ENCODE peak calls at places on chromosomes 1 and 21, in ten cellular contexts. W, H, D, I, F, Y, L, S, B and V are unnamed samples.

GRCh38 chr1:50427818-50428779 is 4.9 kb upstream of the DMRTA2 start:
- DNase-seq in W (no peak), H (no peak), D (no peak), I (no peak), F (no peak), Y (no peak), L (no peak), S (no peak), B (no peak), V (no peak)

GRCh38 chr21:38448619-38449186 is 49.6 kb downstream of the ERG start:
- DNase-seq in W (peak), H (no peak), D (no peak), I (no peak), F (no peak), Y (peak), L (no peak), S (no peak), B (no peak), V (no peak)

GRCh38 chr1:195394567-195394966 is 1213.7 kb downstream of the KCNT2 start:
- DNase-seq in W (no peak), H (peak), D (no peak), I (no peak), F (no peak), Y (no peak), L (no peak), S (no peak), B (no peak), V (no peak)

GRCh38 chr21:40074710-40075109 is 207.5 kb downstream of the PCP4 start:
- DNase-seq in W (no peak), H (no peak), D (no peak), I (no peak), F (no peak), Y (no peak), L (no peak), S (no peak), B (no peak), V (no peak)

GRCh38 chr1:174788981-174789380 is 210.8 kb upstream of the CACYBP start:
- DNase-seq in W (peak), H (peak), D (no peak), I (no peak), F (no peak), Y (no peak), L (peak), S (no peak), B (no peak), V (no peak)

GRCh38 chr1:172320723-172321122 is 99.8 kb upstream of the C1orf105 start:
- DNase-seq in W (no peak), H (peak), D (no peak), I (no peak), F (no peak), Y (peak), L (no peak), S (no peak), B (no peak), V (no peak)

GRCh38 chr1:192578144-192578909 is 2.8 kb downstream of the RGS1 start:
- DNase-seq in W (no peak), H (no peak), D (no peak), I (no peak), F (no peak), Y (no peak), L (no peak), S (no peak), B (no peak), V (no peak)

GRCh38 chr1:14255231-14255630 is 343.3 kb upstream of the KAZN start:
- DNase-seq in W (no peak), H (no peak), D (no peak), I (no peak), F (no peak), Y (no peak), L (no peak), S (no peak), B (no peak), V (no peak)

GRCh38 chr1:204139952-204140351 is 11.9 kb downstream of the ETNK2 start:
- DNase-seq in W (no peak), H (no peak), D (no peak), I (no peak), F (no peak), Y (no peak), L (no peak), S (no peak), B (no peak), V (no peak)

GRCh38 chr1:67579623-67580394 is 105.2 kb upstream of the GADD45A start:
- DNase-seq in W (no peak), H (no peak), D (no peak), I (no peak), F (no peak), Y (no peak), L (no peak), S (no peak), B (no peak), V (no peak)

GRCh38 chr1:244050835-244051444 is at the start of gene ZBTB18:
- DNase-seq in W (peak), H (peak), D (no peak), I (no peak), F (no peak), Y (peak), L (no peak), S (peak), B (no peak), V (no peak)

GRCh38 chr1:41673806-41674205 is 189.3 kb upstream of the EDN2 start:
- DNase-seq in W (no peak), H (peak), D (no peak), I (no peak), F (no peak), Y (no peak), L (no peak), S (peak), B (no peak), V (no peak)

GRCh38 chr1:7623886-7624285 is 147.2 kb upstream of the VAMP3 start:
- DNase-seq in W (no peak), H (no peak), D (no peak), I (no peak), F (no peak), Y (no peak), L (no peak), S (no peak), B (no peak), V (no peak)

GRCh38 chr1:169087876-169088275 is 18.6 kb upstream of the ATP1B1 start:
- DNase-seq in W (no peak), H (no peak), D (no peak), I (no peak), F (no peak), Y (no peak), L (no peak), S (no peak), B (no peak), V (no peak)

GRCh38 chr1:44661786-44662682 is 12.2 kb downstream of the TMEM53 start:
- DNase-seq in W (no peak), H (no peak), D (no peak), I (no peak), F (no peak), Y (no peak), L (no peak), S (no peak), B (no peak), V (no peak)

GRCh38 chr1:37471345-37472231 is 2.8 kb upstream of the ZC3H12A start:
- DNase-seq in W (peak), H (peak), D (peak), I (peak), F (peak), Y (peak), L (peak), S (peak), B (peak), V (no peak)

GRCh38 chr1:245463392-245464165 is 308.8 kb downstream of the KIF26B start:
- DNase-seq in W (no peak), H (no peak), D (no peak), I (no peak), F (peak), Y (no peak), L (no peak), S (no peak), B (no peak), V (no peak)

GRCh38 chr1:61334718-61335589 is 252.6 kb downstream of the NFIA start:
- DNase-seq in W (no peak), H (no peak), D (no peak), I (peak), F (no peak), Y (no peak), L (peak), S (peak), B (peak), V (no peak)

GRCh38 chr1:207845109-207845508 is 65.8 kb downstream of the CD34 start:
- DNase-seq in W (no peak), H (no peak), D (no peak), I (no peak), F (no peak), Y (no peak), L (no peak), S (peak), B (no peak), V (no peak)

GRCh38 chr1:222914861-222915632 is 100.2 kb downstream of the DISP1 start:
- DNase-seq in W (no peak), H (peak), D (peak), I (no peak), F (no peak), Y (peak), L (no peak), S (no peak), B (no peak), V (no peak)

GRCh38 chr1:184637664-184638063 is 117.0 kb downstream of the EDEM3 start:
- DNase-seq in W (peak), H (no peak), D (no peak), I (no peak), F (no peak), Y (no peak), L (no peak), S (no peak), B (no peak), V (no peak)

GRCh38 chr1:79295967-79296366 is 289.4 kb upstream of the ADGRL4 start:
- DNase-seq in W (no peak), H (peak), D (no peak), I (no peak), F (no peak), Y (no peak), L (no peak), S (no peak), B (no peak), V (no peak)

GRCh38 chr21:29228306-29228705 is 70.4 kb upstream of the BACH1 start:
- DNase-seq in W (peak), H (no peak), D (no peak), I (no peak), F (no peak), Y (no peak), L (no peak), S (no peak), B (no peak), V (no peak)

GRCh38 chr1:215887618-215888017 is 320.5 kb downstream of the KCTD3 start:
- DNase-seq in W (no peak), H (peak), D (no peak), I (no peak), F (no peak), Y (no peak), L (no peak), S (no peak), B (no peak), V (no peak)

GRCh38 chr1:154749078-154749760 is 120.9 kb downstream of the KCNN3 start:
- DNase-seq in W (peak), H (peak), D (peak), I (no peak), F (no peak), Y (peak), L (no peak), S (no peak), B (no peak), V (no peak)

GRCh38 chr1:15168479-15168878 is 14.9 kb downstream of the TMEM51 start:
- DNase-seq in W (no peak), H (peak), D (peak), I (no peak), F (no peak), Y (peak), L (no peak), S (no peak), B (no peak), V (no peak)

GRCh38 chr21:41520560-41521442 is 12.8 kb upstream of the TMPRSS2 start:
- DNase-seq in W (no peak), H (no peak), D (no peak), I (peak), F (no peak), Y (no peak), L (no peak), S (peak), B (no peak), V (no peak)

GRCh38 chr21:35342440-35342839 is 293.3 kb upstream of the RUNX1 start:
- DNase-seq in W (peak), H (no peak), D (no peak), I (no peak), F (no peak), Y (no peak), L (no peak), S (no peak), B (no peak), V (no peak)

GRCh38 chr1:82838066-82838465 is 1037.3 kb downstream of the ADGRL2 start:
- DNase-seq in W (no peak), H (no peak), D (no peak), I (no peak), F (no peak), Y (peak), L (no peak), S (no peak), B (no peak), V (no peak)

GRCh38 chr1:118902299-118903270 is 85.6 kb downstream of the TBX15 start:
- DNase-seq in W (no peak), H (no peak), D (no peak), I (no peak), F (no peak), Y (no peak), L (no peak), S (no peak), B (no peak), V (no peak)

GRCh38 chr1:221234821-221235220 is 355.6 kb downstream of the HLX start:
- DNase-seq in W (no peak), H (peak), D (no peak), I (no peak), F (no peak), Y (no peak), L (no peak), S (no peak), B (no peak), V (no peak)

GRCh38 chr1:24825174-24825573 is 79.9 kb downstream of the CLIC4 start:
- DNase-seq in W (no peak), H (no peak), D (no peak), I (no peak), F (peak), Y (no peak), L (no peak), S (no peak), B (no peak), V (no peak)

GRCh38 chr1:217311766-217312165 is 319.1 kb downstream of the GPATCH2 start:
- DNase-seq in W (peak), H (peak), D (peak), I (no peak), F (no peak), Y (no peak), L (no peak), S (no peak), B (no peak), V (no peak)

GRCh38 chr21:33751533-33751932 is 109.2 kb downstream of the ITSN1 start:
- DNase-seq in W (no peak), H (no peak), D (no peak), I (no peak), F (no peak), Y (no peak), L (no peak), S (no peak), B (no peak), V (no peak)

GRCh38 chr1:29708381-29708780 is 472.1 kb downstream of the PTPRU start:
- DNase-seq in W (no peak), H (peak), D (peak), I (no peak), F (no peak), Y (peak), L (no peak), S (no peak), B (no peak), V (no peak)

GRCh38 chr1:246329900-246330299 is 177.2 kb downstream of the SMYD3 start:
- DNase-seq in W (no peak), H (no peak), D (no peak), I (no peak), F (no peak), Y (no peak), L (no peak), S (no peak), B (no peak), V (no peak)

DNA sequence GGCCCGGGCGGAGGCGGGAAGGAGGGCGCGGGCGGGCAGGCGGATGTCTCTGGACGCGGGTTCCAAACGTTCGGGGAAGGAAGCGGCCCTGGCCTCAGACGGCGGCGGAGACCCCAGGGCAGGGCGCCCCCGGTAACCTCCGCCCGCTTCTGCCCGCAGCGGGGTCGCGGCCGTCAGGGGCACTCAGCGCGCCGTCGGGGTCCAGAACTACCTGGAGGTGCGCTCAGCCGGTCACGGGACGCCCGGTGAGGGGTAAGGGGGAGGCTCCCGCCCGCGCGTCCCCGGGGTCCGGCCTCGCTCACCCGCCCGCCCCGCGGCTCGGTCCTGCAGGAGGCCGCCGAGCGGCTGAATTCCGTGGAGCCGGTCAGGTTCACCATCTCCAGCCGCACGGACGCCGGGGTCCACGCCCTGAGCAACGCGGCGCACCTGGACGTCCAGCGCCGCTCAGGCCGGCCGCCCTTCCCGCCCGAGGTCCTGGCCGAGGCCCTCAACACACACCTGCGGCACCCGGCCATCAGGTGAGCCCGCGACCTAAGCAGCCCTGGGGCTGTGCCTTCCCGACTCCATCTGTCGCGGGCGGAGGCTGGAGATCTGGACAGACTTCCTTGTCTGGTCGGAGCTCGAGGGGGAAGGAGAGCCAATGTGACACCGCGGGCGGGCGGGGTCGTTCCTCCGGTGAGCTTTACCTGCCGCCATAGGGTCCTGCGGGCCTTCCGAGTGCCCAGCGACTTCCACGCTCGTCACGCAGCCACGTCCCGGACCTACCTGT is 543 bp downstream of the PUSL1 start:
- DNase-seq in W (peak), H (no peak), D (no peak), I (no peak), F (no peak), Y (peak), L (no peak), S (no peak), B (no peak), V (no peak)
- TF ChIP-seq POLR2A in W (no peak), H (peak), D (no peak), I (no peak), F (no peak), Y (no peak), L (no peak), S (no peak), B (no peak), V (no peak)

DNA sequence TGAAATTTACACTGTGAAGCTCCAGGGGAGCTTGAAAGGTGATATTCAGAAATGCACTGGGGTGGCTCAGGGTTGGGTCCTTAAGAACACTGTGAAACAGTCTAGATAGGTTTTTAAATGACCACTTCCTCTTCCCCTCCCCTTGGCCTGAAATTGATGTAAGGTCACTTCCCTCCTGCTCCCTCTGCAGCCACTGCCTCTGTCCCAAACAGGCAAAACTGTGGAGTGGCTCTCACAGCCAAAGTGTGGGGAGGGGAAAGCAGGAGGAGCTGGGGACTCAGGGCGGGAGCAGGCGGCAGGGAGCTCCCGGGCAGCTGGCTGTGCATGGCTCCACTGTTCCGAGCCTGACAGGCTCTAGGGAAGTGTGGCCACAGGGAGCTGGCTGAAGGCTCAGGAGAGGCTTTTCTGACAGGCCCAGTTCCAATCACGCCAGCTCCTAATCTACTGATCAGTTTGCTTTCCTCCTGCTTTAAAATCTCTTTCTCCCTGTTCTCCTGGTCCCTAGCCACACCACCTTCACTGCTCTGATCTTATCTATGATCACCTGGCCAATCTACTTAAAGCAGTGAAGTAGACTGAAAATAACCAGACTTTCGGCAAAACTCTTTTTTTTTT is 5.1 kb upstream of the CSRP1 start:
- DNase-seq in W (peak), H (no peak), D (no peak), I (peak), F (peak), Y (peak), L (no peak), S (no peak), B (no peak), V (no peak)
- H3K4me3 ChIP-seq in W (no peak), H (no peak), D (no peak), I (no peak), F (peak), Y (no peak), L (no peak), S (no peak), B (no peak), V (no peak)

DNA sequence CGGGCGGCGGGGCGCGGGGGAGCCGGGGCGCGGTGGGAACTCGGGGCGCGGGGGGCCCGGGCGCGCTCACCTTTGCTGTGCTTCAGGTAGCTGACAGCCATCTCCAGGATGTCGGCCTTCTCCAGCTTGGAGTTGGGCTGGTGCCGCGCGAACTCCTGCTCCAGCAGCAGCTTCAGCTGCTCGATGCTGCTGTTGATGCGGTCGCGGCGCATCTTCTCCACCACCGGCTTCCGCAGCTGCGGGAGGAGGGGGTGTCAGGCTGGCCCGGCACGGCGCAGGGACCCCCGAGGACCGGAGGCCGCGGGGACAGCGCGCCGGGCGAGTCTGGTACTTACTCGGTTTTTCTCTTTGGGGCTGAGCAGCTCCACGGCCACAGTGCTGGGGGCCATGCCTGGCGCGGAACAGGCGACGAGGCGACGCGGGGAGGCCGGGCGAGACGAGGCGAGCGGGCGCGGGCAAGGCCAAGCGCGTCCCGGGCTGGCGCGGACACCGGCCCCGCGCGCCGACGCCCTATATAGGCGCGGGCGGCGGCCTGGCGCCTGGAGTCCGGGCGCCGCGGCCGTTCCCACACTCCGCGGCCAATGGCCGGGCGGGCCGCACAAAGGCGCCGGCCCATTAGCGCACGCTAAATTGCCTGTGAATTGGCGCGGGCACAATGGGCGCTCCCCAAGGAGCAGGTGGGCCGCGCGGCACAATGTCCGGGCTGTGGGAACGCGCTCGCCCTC is at the start of gene HES5:
- DNase-seq in W (no peak), H (no peak), D (no peak), I (peak), F (no peak), Y (no peak), L (no peak), S (no peak), B (no peak), V (no peak)
- TF ChIP-seq POLR2A in W (no peak), H (no peak), D (no peak), I (no peak), F (no peak), Y (no peak), L (no peak), S (no peak), B (no peak), V (no peak)

DNA sequence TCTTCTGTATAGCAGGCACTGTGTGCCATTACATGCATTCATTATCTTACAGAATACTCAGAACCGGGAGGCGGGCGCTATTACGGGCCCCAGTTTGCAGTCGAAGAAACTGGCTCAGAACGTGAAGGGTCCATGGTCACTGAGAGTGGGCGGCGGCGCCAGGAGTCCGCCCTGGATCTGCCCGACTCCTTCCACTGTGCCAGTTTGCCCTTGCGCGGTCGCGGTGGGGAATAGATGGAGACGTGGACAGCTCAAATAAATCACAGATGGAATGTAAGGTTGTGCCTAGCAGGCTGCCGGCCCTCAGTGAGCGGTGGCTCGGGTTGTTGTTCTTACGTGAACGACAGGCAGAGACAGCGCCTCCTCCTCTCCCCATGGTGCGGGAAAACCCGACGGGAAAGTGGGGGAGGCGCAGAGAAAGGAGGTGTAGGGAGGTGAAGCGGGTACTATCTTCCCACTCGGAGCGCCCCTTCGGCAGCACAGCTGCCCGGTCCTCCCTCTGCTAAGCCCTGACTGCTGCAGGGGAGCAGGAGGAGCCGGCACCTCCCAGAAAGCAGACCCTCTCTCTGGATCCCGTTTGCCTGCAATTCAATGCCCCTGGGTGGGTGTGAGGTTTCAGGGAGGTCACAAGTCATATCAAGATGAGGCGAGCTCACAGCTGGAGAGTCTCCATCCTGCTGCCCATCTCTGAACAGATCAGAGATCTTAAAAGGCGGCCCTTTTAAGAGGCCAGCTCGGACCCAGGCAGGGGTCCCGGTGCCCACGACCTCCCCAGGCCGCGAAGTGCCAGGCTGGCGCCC is 1.1 kb downstream of the COL9A2 start:
- DNase-seq in W (peak), H (no peak), D (no peak), I (no peak), F (no peak), Y (peak), L (peak), S (peak), B (no peak), V (no peak)
- H3K4me3 ChIP-seq in W (peak), H (no peak), D (peak), I (peak), F (peak), Y (peak), L (no peak), S (peak), B (peak), V (peak)